ENCODE peak calls at places on chromosomes 6 and 20, in six cellular contexts. H, X, M, R, U and G are unnamed samples.

GRCh38 chr6:105726902-105727655 is 324.2 kb upstream of the PREP start:
- DNase-seq in M (no peak), H (peak), X (no peak), U (no peak), R (no peak), G (no peak)

GRCh38 chr6:86192123-86192522 is 549.4 kb upstream of the SYNCRIP start:
- DNase-seq in R (no peak), U (peak), X (peak), H (no peak), M (no peak), G (no peak)

GRCh38 chr6:24859132-24859531 is 60.4 kb upstream of the ARMH2 start:
- DNase-seq in U (no peak), M (no peak), R (no peak), X (no peak), H (no peak), G (no peak)

GRCh38 chr6:16947461-16948159 is 154.2 kb upstream of the STMND1 start:
- DNase-seq in R (no peak), U (peak), H (peak), M (peak), X (peak), G (peak)

GRCh38 chr20:7346562-7346961 is 579.1 kb downstream of the BMP2 start:
- DNase-seq in H (no peak), R (no peak), U (no peak), X (no peak), M (no peak), G (no peak)

GRCh38 chr6:27250277-27250954 is 2.9 kb downstream of the PRSS16 start:
- DNase-seq in M (no peak), U (no peak), R (peak), H (no peak), X (peak), G (no peak)

GRCh38 chr6:32692019-32692418 is 25.6 kb upstream of the HLA-DQB1 start:
- DNase-seq in X (peak), U (peak), M (peak), H (no peak), R (no peak), G (peak)

GRCh38 chr6:53180678-53181077 is 32.0 kb upstream of the GCM1 start:
- DNase-seq in M (no peak), H (no peak), X (no peak), R (no peak), U (no peak), G (no peak)

GRCh38 chr6:79525272-79526100 is 11.7 kb downstream of the LCA5 start:
- DNase-seq in M (no peak), U (no peak), H (peak), R (no peak), X (no peak), G (no peak)

GRCh38 chr6:159116343-159116742 is 52.9 kb upstream of the FNDC1 start:
- DNase-seq in H (no peak), U (no peak), R (no peak), M (no peak), X (no peak), G (peak)

DNA sequence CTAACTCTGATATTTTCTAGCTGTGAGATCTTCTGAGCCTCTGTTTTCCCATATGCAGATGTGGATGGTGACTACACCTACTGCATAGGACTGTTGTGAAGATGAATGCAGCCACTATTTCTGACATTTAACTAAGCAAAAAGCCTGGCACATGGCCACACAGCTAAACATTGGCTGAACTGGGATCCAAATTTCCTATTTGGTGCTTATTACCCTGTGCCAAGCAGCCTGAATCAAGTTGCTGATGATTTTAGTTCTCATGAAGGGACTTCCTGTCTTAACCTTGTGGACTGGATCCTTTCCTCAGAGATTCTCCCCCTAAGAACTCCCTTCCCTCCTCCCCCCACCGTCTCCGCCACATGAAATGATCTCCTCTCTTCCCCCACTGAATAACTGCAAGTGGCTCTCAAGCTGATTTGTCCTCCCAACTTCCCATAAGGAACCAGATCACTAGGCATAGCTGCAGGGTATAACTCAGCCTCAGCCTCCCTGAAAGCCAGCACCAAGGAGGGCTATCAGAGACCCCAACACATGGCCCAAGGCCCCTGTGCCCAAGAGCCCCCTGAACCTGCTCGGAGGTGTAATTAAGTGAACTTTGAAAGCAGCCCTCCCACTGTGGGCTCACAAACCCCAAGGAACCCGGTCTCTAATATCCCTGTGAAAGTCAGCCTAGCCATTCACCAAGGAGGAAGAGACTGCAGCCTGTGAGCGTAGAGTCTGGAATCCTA is 55.7 kb downstream of the MAFB start:
- DNase-seq in R (no peak), U (no peak), M (no peak), X (no peak), H (no peak), G (no peak)
- H3K4me3 ChIP-seq in R (no peak), U (no peak), M (no peak), X (no peak), H (no peak), G (no peak)

GRCh38 chr6:43076928-43077809 is 1.1 kb downstream of the PTK7 start:
- DNase-seq in H (peak), X (peak), M (peak), R (peak), U (no peak), G (no peak)
- H3K4me3 ChIP-seq in H (peak), X (peak), M (peak), R (peak), U (peak), G (peak)

DNA sequence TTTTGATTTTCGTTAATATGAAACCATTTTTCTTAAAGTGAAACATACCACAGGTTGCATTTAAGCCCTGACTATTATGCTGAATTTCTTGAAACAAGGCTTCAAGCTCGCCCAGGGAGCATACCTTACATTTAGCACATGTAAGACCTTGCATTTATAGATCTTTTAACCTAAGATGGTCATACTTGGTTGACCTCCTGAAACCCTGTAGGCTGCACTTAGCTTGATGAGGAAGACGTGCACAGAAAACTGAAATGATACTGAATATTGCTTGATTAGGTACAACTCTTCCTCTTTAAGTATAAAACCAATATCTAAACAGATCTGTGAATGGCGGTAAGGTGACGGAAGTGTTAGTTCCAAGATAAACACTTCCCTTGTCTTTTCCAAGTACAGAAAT is 82.2 kb downstream of the CTNNBL1 start:
- DNase-seq in H (no peak), M (no peak), U (no peak), R (no peak), X (no peak), G (no peak)
- H3K4me3 ChIP-seq in H (no peak), M (no peak), U (no peak), R (no peak), X (no peak), G (no peak)

GRCh38 chr6:114291428-114291827 is 51.4 kb downstream of the HS3ST5 start:
- DNase-seq in R (no peak), U (no peak), X (no peak), M (no peak), H (no peak), G (no peak)

GRCh38 chr6:114301596-114302219 is 41.1 kb downstream of the HS3ST5 start:
- DNase-seq in U (no peak), H (no peak), X (no peak), R (no peak), M (no peak), G (no peak)

DNA sequence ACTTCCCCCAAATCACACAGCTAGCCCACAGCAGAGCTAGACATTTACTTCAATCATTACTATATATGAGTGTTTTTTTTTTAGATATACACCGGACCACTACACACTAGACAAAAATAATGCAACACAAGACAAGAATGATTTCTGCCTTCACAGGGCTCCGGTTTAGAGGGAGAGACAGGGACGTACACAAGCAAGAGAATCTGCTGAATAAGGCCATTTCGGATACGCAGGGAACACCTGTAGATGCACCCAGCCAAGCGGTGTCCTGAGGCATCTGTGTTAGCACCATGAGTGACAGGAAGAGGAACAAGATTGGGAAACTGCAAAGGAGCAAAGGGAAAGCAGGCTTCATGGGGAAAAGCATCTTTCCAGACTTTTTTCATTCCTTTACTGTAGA is 45.7 kb downstream of the HS3ST5 start:
- DNase-seq in X (no peak), R (no peak), H (no peak), M (no peak), U (no peak), G (no peak)
- H3K4me3 ChIP-seq in X (no peak), R (no peak), H (no peak), M (no peak), U (no peak), G (no peak)

GRCh38 chr20:45933231-45934045 is 1.0 kb upstream of the PCIF1 start:
- DNase-seq in X (peak), H (peak), M (peak), U (peak), R (peak), G (peak)

GRCh38 chr20:45937765-45938164 is 3.3 kb downstream of the PCIF1 start:
- DNase-seq in X (no peak), H (peak), R (no peak), M (no peak), U (peak), G (no peak)

GRCh38 chr20:45934587-45935415 is at the start of gene PCIF1:
- DNase-seq in U (peak), R (peak), H (peak), X (peak), M (peak), G (peak)

GRCh38 chr20:45934046-45934586 is 367 bp upstream of the PCIF1 start:
- DNase-seq in U (peak), H (peak), X (no peak), R (peak), M (peak), G (peak)

GRCh38 chr20:45935416-45936046 is 1.0 kb downstream of the PCIF1 start:
- DNase-seq in H (peak), U (no peak), M (no peak), X (no peak), R (no peak), G (no peak)
- H3K4me3 ChIP-seq in H (peak), U (peak), M (peak), X (peak), R (peak), G (peak)

GRCh38 chr6:10521104-10521808 is at the start of gene GCNT2:
- DNase-seq in U (no peak), H (peak), X (no peak), R (no peak), M (peak), G (no peak)
- H3K4me3 ChIP-seq in U (no peak), H (no peak), X (no peak), R (peak), M (no peak), G (peak)

GRCh38 chr6:42786525-42786985 is 4.7 kb downstream of the BICRAL start:
- DNase-seq in U (no peak), M (no peak), H (no peak), R (no peak), X (no peak), G (no peak)
- H3K4me3 ChIP-seq in U (no peak), M (no peak), H (no peak), R (no peak), X (no peak), G (no peak)

DNA sequence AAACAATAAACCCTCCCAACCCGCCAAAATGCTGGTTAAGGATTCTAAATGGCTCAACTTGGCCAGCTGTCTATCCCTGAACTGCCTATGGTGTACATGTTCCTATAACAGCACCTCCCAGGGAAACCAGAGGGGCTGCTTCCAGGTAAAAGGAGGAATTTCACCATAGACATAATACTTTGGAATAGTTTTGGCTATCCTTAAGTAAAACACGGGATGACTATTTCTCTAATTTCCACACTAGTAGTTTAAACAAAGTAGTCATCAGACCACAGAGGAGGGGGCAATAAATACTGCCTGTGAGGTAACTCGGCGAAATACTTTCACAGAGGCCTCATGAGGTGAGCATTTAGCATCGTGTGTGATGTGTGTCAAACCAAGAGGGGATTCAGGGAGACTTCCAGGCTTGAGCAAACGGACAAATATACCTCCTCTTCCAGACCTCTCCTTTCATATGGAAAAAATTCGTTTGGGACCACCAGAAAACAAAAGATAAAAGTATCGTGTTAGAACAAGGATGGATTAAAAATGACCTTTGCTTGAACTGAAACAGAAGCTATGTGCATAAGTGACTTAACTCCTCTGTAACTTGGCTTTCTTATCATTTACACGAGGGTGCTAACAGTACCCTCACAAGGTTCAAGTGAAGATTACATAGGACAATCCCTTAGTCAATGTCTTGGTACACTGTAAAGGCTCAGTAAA is 1.0 kb upstream of the XRN2 start:
- DNase-seq in X (no peak), M (no peak), U (no peak), R (no peak), H (no peak), G (no peak)
- H3K4me3 ChIP-seq in X (no peak), M (peak), U (peak), R (peak), H (peak), G (peak)

DNA sequence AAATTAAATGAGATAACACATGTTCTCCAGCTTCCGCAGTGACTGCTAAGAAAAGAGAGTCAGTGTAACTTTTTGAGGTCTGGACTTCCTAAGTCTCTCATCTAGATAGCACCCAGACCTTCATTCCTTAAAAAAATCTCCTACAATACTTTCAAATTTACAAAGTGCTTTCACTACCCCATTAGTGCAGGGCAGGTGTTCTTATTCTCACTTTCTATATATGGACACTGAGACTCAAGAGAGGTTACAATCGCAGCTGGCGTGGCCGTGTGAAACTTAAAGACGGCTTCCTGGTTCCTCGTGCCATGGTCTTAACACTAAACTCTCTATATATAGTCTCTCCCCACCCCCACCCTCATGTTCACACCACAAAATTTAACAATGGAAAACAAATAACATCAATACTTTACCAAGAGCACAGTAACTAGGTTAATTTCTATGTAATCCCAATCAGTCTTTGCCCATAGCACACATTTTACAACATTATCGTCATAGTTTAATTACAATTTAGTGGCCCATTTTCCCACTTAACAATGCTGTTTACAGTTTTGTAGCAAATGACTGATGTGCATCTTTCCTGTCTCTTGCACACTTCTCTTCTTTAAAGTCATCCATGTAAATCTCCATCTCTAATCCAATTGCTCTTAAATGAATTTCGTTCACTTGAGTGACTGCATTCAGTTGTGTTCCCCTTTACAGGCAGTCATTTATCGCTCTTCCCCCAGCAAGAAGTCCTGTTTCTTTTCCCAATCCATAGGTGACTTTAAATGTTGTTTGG is 78.8 kb upstream of the ARID1B start:
- DNase-seq in R (no peak), U (no peak), H (no peak), M (no peak), X (peak), G (no peak)
- H3K4me3 ChIP-seq in R (no peak), U (no peak), H (no peak), M (no peak), X (no peak), G (no peak)